ENCODE peak calls at places on chromosomes 6 and 20, in six cellular contexts. A is cardiac muscle cell; F is NT2/D1; R is colonic mucosa; H is heart left ventricle; T is effector memory CD4-positive, alpha-beta T cell. C is an unnamed sample.
A peak's percentile ranks its signal among the peaks of the same experiment; 100 is the strongest.

GRCh38 chr20:47274449-47275108 is 81.9 kb downstream of the ZMYND8 start:
- DNase-seq in A (peak; percentile 93), F (no peak), R (no peak), H (no peak), T (no peak), C (no peak)

GRCh38 chr6:63790334-63790733 is 154.7 kb downstream of the PHF3 start:
- DNase-seq in A (no peak), F (no peak), R (no peak), H (no peak), T (no peak), C (no peak)

GRCh38 chr20:64110411-64111068 is 3.2 kb upstream of the NPBWR2 start:
- DNase-seq in A (no peak), F (no peak), R (no peak), H (no peak), T (no peak), C (no peak)

GRCh38 chr20:10731190-10731955 is 57.6 kb upstream of the JAG1 start:
- DNase-seq in A (no peak), F (no peak), R (no peak), H (no peak), T (no peak), C (no peak)

GRCh38 chr20:50518270-50518721 is 8.1 kb downstream of the PTPN1 start:
- DNase-seq in A (peak; percentile 57), F (no peak), R (no peak), H (no peak), T (no peak), C (no peak)

GRCh38 chr6:37556884-37557644 is 57.4 kb upstream of the CCDC167 start:
- DNase-seq in A (no peak), F (no peak), R (no peak), H (no peak), T (no peak), C (no peak)

GRCh38 chr6:16832721-16833120 is 71.5 kb upstream of the ATXN1 start:
- DNase-seq in A (no peak), F (no peak), R (no peak), H (no peak), T (no peak), C (no peak)

GRCh38 chr6:106444777-106445507 is 84.4 kb downstream of the CRYBG1 start:
- DNase-seq in A (peak; percentile 76), F (no peak), R (peak; percentile 54), H (no peak), T (no peak), C (peak; percentile 77)

GRCh38 chr20:61817061-61817460 is 248.6 kb downstream of the TAF4 start:
- DNase-seq in A (no peak), F (no peak), R (no peak), H (no peak), T (no peak), C (no peak)

GRCh38 chr6:3046295-3046694 is 22.0 kb upstream of the RIPK1 start:
- DNase-seq in A (no peak), F (no peak), R (no peak), H (no peak), T (no peak), C (no peak)

GRCh38 chr6:170075659-170076223 is 215.1 kb downstream of the DLL1 start:
- DNase-seq in A (no peak), F (no peak), R (no peak), H (peak; percentile 20), T (no peak), C (no peak)

GRCh38 chr6:143821359-143821758 is 21.8 kb upstream of the LTV1 start:
- DNase-seq in A (no peak), F (no peak), R (no peak), H (no peak), T (no peak), C (no peak)

GRCh38 chr20:17558154-17558940 is 11.5 kb upstream of the DSTN start:
- DNase-seq in A (peak; percentile 89), F (peak; percentile 54), R (peak; percentile 34), H (peak; percentile 63), T (no peak), C (no peak)

GRCh38 chr6:31896856-31897611 is 464 bp downstream of the EHMT2 start:
- DNase-seq in A (no peak), F (no peak), R (no peak), H (no peak), T (no peak), C (peak; percentile 23)

GRCh38 chr20:9417665-9418064 is 96.7 kb upstream of the LAMP5 start:
- DNase-seq in A (peak; percentile 4), F (no peak), R (no peak), H (no peak), T (no peak), C (no peak)

GRCh38 chr20:32336918-32337347 is 21.2 kb upstream of the ASXL1 start:
- DNase-seq in A (peak; percentile 61), F (no peak), R (no peak), H (no peak), T (no peak), C (peak; percentile 55)

GRCh38 chr6:169689247-169689646 is 12.6 kb downstream of the WDR27 start:
- DNase-seq in A (peak; percentile 84), F (no peak), R (no peak), H (no peak), T (no peak), C (no peak)

GRCh38 chr20:4944518-4944917 is 56.8 kb downstream of the SLC23A2 start:
- DNase-seq in A (peak; percentile 17), F (no peak), R (no peak), H (no peak), T (no peak), C (no peak)

GRCh38 chr6:106509420-106510089 is 119.7 kb downstream of the RTN4IP1 start:
- DNase-seq in A (no peak), F (no peak), R (no peak), H (no peak), T (no peak), C (no peak)

GRCh38 chr6:128482642-128483041 is 37.8 kb downstream of the PTPRK start:
- DNase-seq in A (no peak), F (no peak), R (no peak), H (no peak), T (no peak), C (no peak)
- H3K4me1 ChIP-seq in A (no peaks in the 10 kb centered on the region), F (no peaks in the 10 kb centered on the region), R (no peaks in the 10 kb centered on the region), H (peaks cover 53% of the 10 kb centered on the region), T (no peaks in the 10 kb centered on the region), C (peaks cover 5% of the 10 kb centered on the region)

DNA sequence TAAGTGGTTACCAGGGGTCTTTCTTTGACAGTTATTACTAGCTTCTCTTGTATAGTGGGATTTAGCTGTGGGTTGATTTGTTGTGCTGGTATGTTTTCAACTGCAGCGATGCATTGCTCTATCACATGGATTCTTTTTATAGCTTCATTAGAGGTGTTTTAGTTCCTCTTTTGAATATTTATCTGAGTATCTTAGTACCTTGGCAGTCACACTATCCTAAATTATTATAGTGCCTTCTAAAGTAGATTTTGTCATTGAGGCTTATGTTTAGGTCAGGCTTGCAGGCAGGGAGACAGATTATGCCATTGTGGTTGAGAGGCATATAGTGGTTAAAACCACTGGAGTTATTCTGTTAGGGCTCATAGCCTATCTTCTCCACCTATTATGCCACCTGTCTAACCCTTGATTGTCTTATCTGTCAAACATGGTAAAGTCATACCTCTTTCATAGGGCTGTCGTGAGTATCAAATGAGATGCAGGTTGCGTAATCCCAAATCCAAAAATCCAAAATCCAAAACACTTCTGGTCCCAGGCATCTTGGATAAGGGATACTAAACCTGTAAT is 49.3 kb downstream of the KCNS1 start:
- DNase-seq in A (no peak), F (no peak), R (no peak), H (no peak), T (no peak), C (no peak)
- H3K4me1 ChIP-seq in A (peaks cover 10% of the 10 kb centered on the region), F (no peaks in the 10 kb centered on the region), R (no peaks in the 10 kb centered on the region), H (peaks cover 45% of the 10 kb centered on the region), T (peaks cover 57% of the 10 kb centered on the region), C (peaks cover 68% of the 10 kb centered on the region)

GRCh38 chr6:52539607-52540006 is 37.3 kb downstream of the TRAM2 start:
- DNase-seq in A (no peak), F (no peak), R (no peak), H (no peak), T (no peak), C (no peak)
- H3K4me1 ChIP-seq in A (no peaks in the 10 kb centered on the region), F (peaks cover 5% of the 10 kb centered on the region), R (peaks cover 2% of the 10 kb centered on the region), H (peaks cover 66% of the 10 kb centered on the region), T (peaks cover 13% of the 10 kb centered on the region), C (peaks cover 9% of the 10 kb centered on the region)

GRCh38 chr6:14546036-14546435 is 428.5 kb downstream of the CD83 start:
- DNase-seq in A (no peak), F (no peak), R (no peak), H (no peak), T (no peak), C (no peak)

GRCh38 chr6:14543971-14544620 is 426.5 kb downstream of the CD83 start:
- DNase-seq in A (no peak), F (no peak), R (no peak), H (no peak), T (no peak), C (no peak)

GRCh38 chr6:14544689-14545088 is 427.1 kb downstream of the CD83 start:
- DNase-seq in A (no peak), F (no peak), R (no peak), H (no peak), T (no peak), C (no peak)

GRCh38 chr6:14547284-14548001 is 429.9 kb downstream of the CD83 start:
- DNase-seq in A (no peak), F (no peak), R (no peak), H (no peak), T (no peak), C (no peak)

DNA sequence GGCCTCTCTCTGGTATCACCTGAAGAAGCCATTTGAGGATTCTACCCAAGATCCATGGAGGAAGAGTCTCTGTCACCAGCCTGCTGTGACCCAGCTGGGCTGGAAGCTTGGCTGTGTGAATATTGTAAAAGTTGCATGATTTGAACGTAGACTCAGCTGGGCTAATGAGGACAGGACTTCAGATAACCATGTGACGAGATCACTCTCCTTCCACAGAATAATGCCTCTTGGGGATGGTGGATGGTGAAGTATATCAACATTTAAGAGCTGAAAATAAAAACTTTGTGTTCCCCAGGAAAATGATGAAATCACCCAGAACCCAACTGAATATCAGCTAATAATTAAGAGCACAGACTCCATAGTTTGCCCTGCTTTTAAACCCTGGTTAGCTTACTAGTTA is 427.9 kb downstream of the CD83 start:
- DNase-seq in A (no peak), F (no peak), R (no peak), H (no peak), T (no peak), C (no peak)
- H3K4me1 ChIP-seq in A (peaks cover 30% of the 10 kb centered on the region), F (peaks cover 2% of the 10 kb centered on the region), R (no peaks in the 10 kb centered on the region), H (peaks cover 7% of the 10 kb centered on the region), T (no peaks in the 10 kb centered on the region), C (no peaks in the 10 kb centered on the region)

GRCh38 chr20:37344506-37345338 is 1.2 kb upstream of the SRC start:
- DNase-seq in A (no peak), F (no peak), R (peak; percentile 91), H (no peak), T (no peak), C (no peak)
- H3K4me1 ChIP-seq in A (no peaks in the 10 kb centered on the region), F (peaks cover 32% of the 10 kb centered on the region), R (peaks cover 9% of the 10 kb centered on the region), H (peaks cover 3% of the 10 kb centered on the region), T (peaks cover 3% of the 10 kb centered on the region), C (peaks cover 6% of the 10 kb centered on the region)

GRCh38 chr6:14883921-14884320 is 361.9 kb upstream of the JARID2 start:
- DNase-seq in A (no peak), F (no peak), R (no peak), H (no peak), T (no peak), C (no peak)
- H3K4me1 ChIP-seq in A (peaks cover 18% of the 10 kb centered on the region), F (peaks cover 4% of the 10 kb centered on the region), R (no peaks in the 10 kb centered on the region), H (peaks cover 61% of the 10 kb centered on the region), T (no peaks in the 10 kb centered on the region), C (no peaks in the 10 kb centered on the region)